ENCODE peak calls at places on chromosomes 11 and 22, in ten cellular contexts. One of them, this sample, is unnamed. For H3K4me1, the result is how much of the 10 kb centered on the place peaks cover.

GRCh38 chr22:49532831-49533802 is 294.6 kb downstream of the BRD1 start:
- DNase-seq in thoracic aorta: no peak
- DNase-seq in small intestine: no peak
- DNase-seq in neural progenitor cell: no peak
- DNase-seq in tibial artery: peak
- DNase-seq in effector memory CD4-positive, alpha-beta T cell: no peak
- DNase-seq in lung: no peak
- DNase-seq in Caco-2: no peak
- DNase-seq in CD8-positive, alpha-beta memory T cell: no peak
- DNase-seq in PC-9: no peak
- DNase-seq in this sample: no peak

GRCh38 chr22:28207281-28208030 is 288.4 kb upstream of the PITPNB start:
- DNase-seq in effector memory CD4-positive, alpha-beta T cell: no peak
- DNase-seq in PC-9: no peak
- DNase-seq in thoracic aorta: no peak
- DNase-seq in Caco-2: no peak
- DNase-seq in CD8-positive, alpha-beta memory T cell: no peak
- DNase-seq in neural progenitor cell: no peak
- DNase-seq in tibial artery: no peak
- DNase-seq in small intestine: no peak
- DNase-seq in lung: no peak
- DNase-seq in this sample: no peak

GRCh38 chr11:71206186-71206585 is 46.2 kb downstream of the SHANK2 start:
- DNase-seq in PC-9: no peak
- DNase-seq in thoracic aorta: no peak
- DNase-seq in neural progenitor cell: peak
- DNase-seq in CD8-positive, alpha-beta memory T cell: no peak
- DNase-seq in effector memory CD4-positive, alpha-beta T cell: no peak
- DNase-seq in Caco-2: peak
- DNase-seq in lung: no peak
- DNase-seq in small intestine: no peak
- DNase-seq in tibial artery: no peak
- DNase-seq in this sample: no peak

GRCh38 chr11:38824573-38824972 is 2226.5 kb upstream of the RAG2 start:
- DNase-seq in lung: no peak
- DNase-seq in tibial artery: no peak
- DNase-seq in neural progenitor cell: peak
- DNase-seq in small intestine: peak
- DNase-seq in CD8-positive, alpha-beta memory T cell: no peak
- DNase-seq in PC-9: no peak
- DNase-seq in thoracic aorta: no peak
- DNase-seq in Caco-2: peak
- DNase-seq in effector memory CD4-positive, alpha-beta T cell: no peak
- DNase-seq in this sample: no peak

GRCh38 chr11:115164774-115165173 is 339.4 kb downstream of the CADM1 start:
- DNase-seq in Caco-2: no peak
- DNase-seq in PC-9: no peak
- DNase-seq in lung: no peak
- DNase-seq in CD8-positive, alpha-beta memory T cell: no peak
- DNase-seq in effector memory CD4-positive, alpha-beta T cell: no peak
- DNase-seq in neural progenitor cell: no peak
- DNase-seq in small intestine: no peak
- DNase-seq in thoracic aorta: no peak
- DNase-seq in tibial artery: no peak
- DNase-seq in this sample: no peak

GRCh38 chr11:67365756-67366384 is 7.5 kb downstream of the CLCF1 start:
- DNase-seq in CD8-positive, alpha-beta memory T cell: no peak
- DNase-seq in Caco-2: no peak
- DNase-seq in lung: no peak
- DNase-seq in tibial artery: no peak
- DNase-seq in small intestine: no peak
- DNase-seq in PC-9: no peak
- DNase-seq in neural progenitor cell: no peak
- DNase-seq in effector memory CD4-positive, alpha-beta T cell: no peak
- DNase-seq in thoracic aorta: no peak
- DNase-seq in this sample: no peak

GRCh38 chr11:86160546-86161149 is 83.9 kb upstream of the EED start:
- DNase-seq in neural progenitor cell: no peak
- DNase-seq in thoracic aorta: no peak
- DNase-seq in Caco-2: peak
- DNase-seq in small intestine: peak
- DNase-seq in tibial artery: no peak
- DNase-seq in lung: no peak
- DNase-seq in PC-9: peak
- DNase-seq in CD8-positive, alpha-beta memory T cell: no peak
- DNase-seq in effector memory CD4-positive, alpha-beta T cell: no peak
- DNase-seq in this sample: no peak

GRCh38 chr11:107576497-107577086 is 11.1 kb upstream of the ALKBH8 start:
- DNase-seq in lung: peak
- DNase-seq in small intestine: peak
- DNase-seq in effector memory CD4-positive, alpha-beta T cell: no peak
- DNase-seq in thoracic aorta: no peak
- DNase-seq in neural progenitor cell: peak
- DNase-seq in CD8-positive, alpha-beta memory T cell: peak
- DNase-seq in Caco-2: peak
- DNase-seq in PC-9: peak
- DNase-seq in tibial artery: no peak
- DNase-seq in this sample: no peak

GRCh38 chr11:75697906-75698563 is 19.6 kb upstream of the MOGAT2 start:
- DNase-seq in CD8-positive, alpha-beta memory T cell: no peak
- DNase-seq in thoracic aorta: no peak
- DNase-seq in small intestine: no peak
- DNase-seq in tibial artery: no peak
- DNase-seq in lung: no peak
- DNase-seq in PC-9: peak
- DNase-seq in Caco-2: peak
- DNase-seq in effector memory CD4-positive, alpha-beta T cell: no peak
- DNase-seq in neural progenitor cell: no peak
- DNase-seq in this sample: no peak

GRCh38 chr22:41709341-41709740 is 10.0 kb downstream of the MEI1 start:
- DNase-seq in lung: no peak
- DNase-seq in effector memory CD4-positive, alpha-beta T cell: no peak
- DNase-seq in Caco-2: no peak
- DNase-seq in CD8-positive, alpha-beta memory T cell: no peak
- DNase-seq in small intestine: no peak
- DNase-seq in PC-9: no peak
- DNase-seq in neural progenitor cell: no peak
- DNase-seq in thoracic aorta: no peak
- DNase-seq in tibial artery: no peak
- DNase-seq in this sample: no peak

GRCh38 chr11:58575377-58576020 is at the start of gene LPXN:
- DNase-seq in neural progenitor cell: no peak
- DNase-seq in lung: no peak
- DNase-seq in CD8-positive, alpha-beta memory T cell: peak
- DNase-seq in tibial artery: no peak
- DNase-seq in small intestine: peak
- DNase-seq in PC-9: no peak
- DNase-seq in Caco-2: no peak
- DNase-seq in effector memory CD4-positive, alpha-beta T cell: peak
- DNase-seq in thoracic aorta: no peak
- DNase-seq in this sample: no peak

GRCh38 chr22:46788426-46789168 is 26.1 kb downstream of the TBC1D22A start:
- DNase-seq in lung: no peak
- DNase-seq in PC-9: no peak
- DNase-seq in small intestine: no peak
- DNase-seq in CD8-positive, alpha-beta memory T cell: no peak
- DNase-seq in thoracic aorta: no peak
- DNase-seq in effector memory CD4-positive, alpha-beta T cell: no peak
- DNase-seq in neural progenitor cell: no peak
- DNase-seq in Caco-2: no peak
- DNase-seq in tibial artery: peak
- DNase-seq in this sample: no peak

GRCh38 chr11:13298765-13299164 is 21.2 kb downstream of the BMAL1 start:
- DNase-seq in effector memory CD4-positive, alpha-beta T cell: no peak
- DNase-seq in small intestine: no peak
- DNase-seq in lung: no peak
- DNase-seq in tibial artery: no peak
- DNase-seq in neural progenitor cell: no peak
- DNase-seq in PC-9: no peak
- DNase-seq in Caco-2: no peak
- DNase-seq in CD8-positive, alpha-beta memory T cell: no peak
- DNase-seq in thoracic aorta: no peak
- DNase-seq in this sample: no peak
- H3K4me1 ChIP-seq in effector memory CD4-positive, alpha-beta T cell: under half
- H3K4me1 ChIP-seq in small intestine: under half
- H3K4me1 ChIP-seq in lung: under half
- H3K4me1 ChIP-seq in tibial artery: under half
- H3K4me1 ChIP-seq in neural progenitor cell: under half
- H3K4me1 ChIP-seq in PC-9: under half
- H3K4me1 ChIP-seq in Caco-2: under half
- H3K4me1 ChIP-seq in CD8-positive, alpha-beta memory T cell: half or more
- H3K4me1 ChIP-seq in thoracic aorta: under half
- H3K4me1 ChIP-seq in this sample: under half

GRCh38 chr11:2688381-2689231 is 11.2 kb downstream of the KCNQ1OT1 start:
- DNase-seq in PC-9: no peak
- DNase-seq in thoracic aorta: no peak
- DNase-seq in Caco-2: no peak
- DNase-seq in tibial artery: peak
- DNase-seq in neural progenitor cell: no peak
- DNase-seq in small intestine: no peak
- DNase-seq in effector memory CD4-positive, alpha-beta T cell: no peak
- DNase-seq in CD8-positive, alpha-beta memory T cell: peak
- DNase-seq in lung: no peak
- DNase-seq in this sample: no peak

GRCh38 chr11:2689551-2690260 is 10.1 kb downstream of the KCNQ1OT1 start:
- DNase-seq in lung: no peak
- DNase-seq in Caco-2: no peak
- DNase-seq in effector memory CD4-positive, alpha-beta T cell: no peak
- DNase-seq in thoracic aorta: no peak
- DNase-seq in PC-9: no peak
- DNase-seq in neural progenitor cell: no peak
- DNase-seq in small intestine: peak
- DNase-seq in tibial artery: peak
- DNase-seq in CD8-positive, alpha-beta memory T cell: peak
- DNase-seq in this sample: no peak

GRCh38 chr11:2687223-2687530 is 12.6 kb downstream of the KCNQ1OT1 start:
- DNase-seq in PC-9: no peak
- DNase-seq in lung: no peak
- DNase-seq in tibial artery: peak
- DNase-seq in neural progenitor cell: no peak
- DNase-seq in CD8-positive, alpha-beta memory T cell: no peak
- DNase-seq in Caco-2: no peak
- DNase-seq in small intestine: no peak
- DNase-seq in effector memory CD4-positive, alpha-beta T cell: no peak
- DNase-seq in thoracic aorta: no peak
- DNase-seq in this sample: no peak

GRCh38 chr11:2686360-2687222 is 13.2 kb downstream of the KCNQ1OT1 start:
- DNase-seq in effector memory CD4-positive, alpha-beta T cell: no peak
- DNase-seq in tibial artery: peak
- DNase-seq in CD8-positive, alpha-beta memory T cell: peak
- DNase-seq in Caco-2: no peak
- DNase-seq in neural progenitor cell: no peak
- DNase-seq in lung: no peak
- DNase-seq in thoracic aorta: no peak
- DNase-seq in small intestine: no peak
- DNase-seq in PC-9: no peak
- DNase-seq in this sample: no peak

GRCh38 chr11:2687782-2688191 is 12.0 kb downstream of the KCNQ1OT1 start:
- DNase-seq in effector memory CD4-positive, alpha-beta T cell: no peak
- DNase-seq in CD8-positive, alpha-beta memory T cell: peak
- DNase-seq in Caco-2: no peak
- DNase-seq in neural progenitor cell: no peak
- DNase-seq in lung: no peak
- DNase-seq in tibial artery: peak
- DNase-seq in small intestine: no peak
- DNase-seq in PC-9: no peak
- DNase-seq in thoracic aorta: no peak
- DNase-seq in this sample: no peak
- H3K4me1 ChIP-seq in effector memory CD4-positive, alpha-beta T cell: under half
- H3K4me1 ChIP-seq in CD8-positive, alpha-beta memory T cell: under half
- H3K4me1 ChIP-seq in Caco-2: under half
- H3K4me1 ChIP-seq in neural progenitor cell: under half
- H3K4me1 ChIP-seq in lung: under half
- H3K4me1 ChIP-seq in tibial artery: under half
- H3K4me1 ChIP-seq in small intestine: under half
- H3K4me1 ChIP-seq in PC-9: under half
- H3K4me1 ChIP-seq in thoracic aorta: under half
- H3K4me1 ChIP-seq in this sample: under half

GRCh38 chr22:20853236-20853660 is 5.4 kb downstream of the PI4KA start:
- DNase-seq in Caco-2: no peak
- DNase-seq in CD8-positive, alpha-beta memory T cell: no peak
- DNase-seq in neural progenitor cell: no peak
- DNase-seq in thoracic aorta: no peak
- DNase-seq in tibial artery: no peak
- DNase-seq in PC-9: no peak
- DNase-seq in small intestine: no peak
- DNase-seq in effector memory CD4-positive, alpha-beta T cell: no peak
- DNase-seq in lung: no peak
- DNase-seq in this sample: no peak

GRCh38 chr22:20858615-20859416 is at the start of the genes PI4KA and SNAP29:
- DNase-seq in tibial artery: peak
- DNase-seq in neural progenitor cell: peak
- DNase-seq in small intestine: peak
- DNase-seq in thoracic aorta: peak
- DNase-seq in PC-9: peak
- DNase-seq in effector memory CD4-positive, alpha-beta T cell: peak
- DNase-seq in Caco-2: peak
- DNase-seq in lung: peak
- DNase-seq in CD8-positive, alpha-beta memory T cell: peak
- DNase-seq in this sample: peak

GRCh38 chr22:20857838-20858614 is 585 bp downstream of the PI4KA start:
- DNase-seq in effector memory CD4-positive, alpha-beta T cell: peak
- DNase-seq in tibial artery: peak
- DNase-seq in lung: peak
- DNase-seq in Caco-2: peak
- DNase-seq in neural progenitor cell: peak
- DNase-seq in PC-9: peak
- DNase-seq in thoracic aorta: peak
- DNase-seq in small intestine: peak
- DNase-seq in CD8-positive, alpha-beta memory T cell: peak
- DNase-seq in this sample: peak

GRCh38 chr22:20859615-20860014 is 808 bp downstream of the SNAP29 start:
- DNase-seq in CD8-positive, alpha-beta memory T cell: no peak
- DNase-seq in PC-9: no peak
- DNase-seq in small intestine: peak
- DNase-seq in lung: no peak
- DNase-seq in Caco-2: no peak
- DNase-seq in thoracic aorta: no peak
- DNase-seq in tibial artery: no peak
- DNase-seq in neural progenitor cell: no peak
- DNase-seq in effector memory CD4-positive, alpha-beta T cell: no peak
- DNase-seq in this sample: no peak

GRCh38 chr22:20857247-20857643 is 1.4 kb downstream of the PI4KA start:
- DNase-seq in CD8-positive, alpha-beta memory T cell: no peak
- DNase-seq in lung: no peak
- DNase-seq in small intestine: no peak
- DNase-seq in PC-9: no peak
- DNase-seq in effector memory CD4-positive, alpha-beta T cell: no peak
- DNase-seq in thoracic aorta: no peak
- DNase-seq in Caco-2: no peak
- DNase-seq in tibial artery: no peak
- DNase-seq in neural progenitor cell: no peak
- DNase-seq in this sample: no peak
- H3K4me1 ChIP-seq in CD8-positive, alpha-beta memory T cell: half or more
- H3K4me1 ChIP-seq in lung: under half
- H3K4me1 ChIP-seq in small intestine: under half
- H3K4me1 ChIP-seq in PC-9: under half
- H3K4me1 ChIP-seq in effector memory CD4-positive, alpha-beta T cell: under half
- H3K4me1 ChIP-seq in thoracic aorta: under half
- H3K4me1 ChIP-seq in Caco-2: under half
- H3K4me1 ChIP-seq in tibial artery: under half
- H3K4me1 ChIP-seq in neural progenitor cell: under half
- H3K4me1 ChIP-seq in this sample: under half

GRCh38 chr11:44565008-44565745 is at the start of gene CD82:
- DNase-seq in neural progenitor cell: peak
- DNase-seq in small intestine: peak
- DNase-seq in lung: peak
- DNase-seq in Caco-2: peak
- DNase-seq in CD8-positive, alpha-beta memory T cell: peak
- DNase-seq in effector memory CD4-positive, alpha-beta T cell: peak
- DNase-seq in thoracic aorta: peak
- DNase-seq in tibial artery: peak
- DNase-seq in PC-9: peak
- DNase-seq in this sample: peak
- H3K4me1 ChIP-seq in neural progenitor cell: under half
- H3K4me1 ChIP-seq in small intestine: under half
- H3K4me1 ChIP-seq in lung: under half
- H3K4me1 ChIP-seq in Caco-2: under half
- H3K4me1 ChIP-seq in CD8-positive, alpha-beta memory T cell: half or more
- H3K4me1 ChIP-seq in effector memory CD4-positive, alpha-beta T cell: under half
- H3K4me1 ChIP-seq in thoracic aorta: half or more
- H3K4me1 ChIP-seq in tibial artery: under half
- H3K4me1 ChIP-seq in PC-9: under half
- H3K4me1 ChIP-seq in this sample: under half